ENCODE peak calls at places on chromosomes 3 and 15, in four cellular contexts. One of them, this sample, is unnamed.

GRCh38 chr3:182393830-182394367 is 399.4 kb upstream of the ATP11B start:
- DNase-seq in esophagus muscularis mucosa: no peak
- DNase-seq in uterus: no peak
- DNase-seq in HFFc6: no peak
- DNase-seq in this sample: no peak

GRCh38 chr3:107368999-107369398 is 8.2 kb upstream of the CCDC54 start:
- DNase-seq in esophagus muscularis mucosa: no peak
- DNase-seq in uterus: no peak
- DNase-seq in HFFc6: no peak
- DNase-seq in this sample: no peak

GRCh38 chr3:56980798-56981390 is 79.6 kb upstream of the SPATA12 start:
- DNase-seq in esophagus muscularis mucosa: no peak
- DNase-seq in uterus: peak
- DNase-seq in HFFc6: peak
- DNase-seq in this sample: peak

GRCh38 chr3:127008236-127008635 is 25.3 kb downstream of the PLXNA1 start:
- DNase-seq in esophagus muscularis mucosa: no peak
- DNase-seq in uterus: no peak
- DNase-seq in HFFc6: no peak
- DNase-seq in this sample: no peak

GRCh38 chr15:80478075-80478474 is 73.9 kb downstream of the ARNT2 start:
- DNase-seq in esophagus muscularis mucosa: no peak
- DNase-seq in uterus: no peak
- DNase-seq in HFFc6: no peak
- DNase-seq in this sample: no peak

GRCh38 chr15:79853492-79854328 is 43.1 kb downstream of the MTHFS start:
- DNase-seq in esophagus muscularis mucosa: no peak
- DNase-seq in uterus: peak
- DNase-seq in HFFc6: peak
- DNase-seq in this sample: peak

GRCh38 chr15:64035525-64035924 is 10.8 kb downstream of the DAPK2 start:
- DNase-seq in esophagus muscularis mucosa: no peak
- DNase-seq in uterus: no peak
- DNase-seq in HFFc6: no peak
- DNase-seq in this sample: no peak

GRCh38 chr3:174100744-174101143 is 703.2 kb downstream of the NLGN1 start:
- DNase-seq in esophagus muscularis mucosa: no peak
- DNase-seq in uterus: no peak
- DNase-seq in HFFc6: no peak
- DNase-seq in this sample: no peak

GRCh38 chr3:190017575-190018288 is 103.0 kb downstream of the P3H2 start:
- DNase-seq in esophagus muscularis mucosa: no peak
- DNase-seq in uterus: no peak
- DNase-seq in HFFc6: peak
- DNase-seq in this sample: no peak

GRCh38 chr3:54278960-54279359 is 156.6 kb downstream of the CACNA2D3 start:
- DNase-seq in esophagus muscularis mucosa: no peak
- DNase-seq in uterus: no peak
- DNase-seq in HFFc6: no peak
- DNase-seq in this sample: no peak

GRCh38 chr3:133856316-133856715 is 39.4 kb downstream of the RAB6B start:
- DNase-seq in esophagus muscularis mucosa: no peak
- DNase-seq in uterus: no peak
- DNase-seq in HFFc6: peak
- DNase-seq in this sample: no peak

GRCh38 chr15:75195766-75196241 is 5.9 kb upstream of the C15orf39 start:
- DNase-seq in esophagus muscularis mucosa: no peak
- DNase-seq in uterus: peak
- DNase-seq in HFFc6: no peak
- DNase-seq in this sample: no peak

GRCh38 chr15:62569460-62570404 is 404.6 kb upstream of the C2CD4B start:
- DNase-seq in esophagus muscularis mucosa: no peak
- DNase-seq in uterus: no peak
- DNase-seq in HFFc6: peak
- DNase-seq in this sample: no peak

GRCh38 chr3:172181936-172182708 is 142.7 kb downstream of the FNDC3B start:
- DNase-seq in esophagus muscularis mucosa: no peak
- DNase-seq in uterus: no peak
- DNase-seq in HFFc6: peak
- DNase-seq in this sample: peak

GRCh38 chr3:88031543-88032148 is 27.2 kb downstream of the CGGBP1 start:
- DNase-seq in esophagus muscularis mucosa: no peak
- DNase-seq in uterus: no peak
- DNase-seq in HFFc6: no peak
- DNase-seq in this sample: peak

DNA sequence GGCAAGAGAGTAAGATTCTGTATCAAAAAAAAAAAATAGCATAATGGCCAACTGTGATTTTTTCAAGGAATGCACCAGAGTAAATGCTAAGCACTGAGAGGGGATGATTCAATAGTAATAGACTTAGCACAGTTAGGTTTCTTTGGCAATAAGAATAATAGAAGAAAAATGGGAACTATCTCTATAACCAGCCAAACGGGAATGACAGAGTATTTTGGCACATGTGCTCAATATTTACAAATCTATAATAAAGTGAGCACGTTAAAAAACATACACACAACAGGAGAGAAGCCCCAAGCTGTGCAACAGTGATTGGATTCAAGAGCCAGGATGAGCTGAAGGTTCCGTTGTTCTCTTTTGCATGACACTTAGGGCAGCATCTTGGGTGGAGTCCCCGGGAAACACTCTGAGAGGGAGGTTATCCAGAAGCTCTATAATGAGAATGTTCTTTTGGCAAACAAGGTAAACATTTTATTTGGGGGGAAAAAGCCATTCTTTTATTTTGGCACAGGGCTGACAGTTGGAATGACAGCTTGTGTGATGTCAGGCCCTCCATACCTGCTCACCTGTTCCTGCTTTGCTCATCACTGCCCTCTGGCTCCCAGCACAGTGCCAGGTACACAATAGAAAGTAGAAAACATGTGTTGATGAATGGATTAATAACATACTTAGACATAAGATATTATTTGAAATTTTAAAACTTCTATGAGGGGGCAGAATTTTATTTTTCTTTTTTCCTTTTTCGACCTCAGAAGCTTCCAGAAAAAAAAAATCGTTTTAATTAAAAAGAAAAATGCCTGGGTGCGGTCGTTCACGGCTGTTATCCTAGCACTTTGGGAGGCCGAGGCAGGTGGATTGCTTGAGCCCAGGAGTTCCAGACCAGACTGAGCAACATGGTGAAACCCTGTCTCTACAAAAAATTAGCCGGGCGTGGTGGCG is 44.0 kb upstream of the MUC4 start:
- DNase-seq in esophagus muscularis mucosa: no peak
- DNase-seq in uterus: no peak
- DNase-seq in HFFc6: no peak
- DNase-seq in this sample: no peak
- TF ChIP-seq CTCF in esophagus muscularis mucosa: no peak
- TF ChIP-seq CTCF in uterus: no peak
- TF ChIP-seq CTCF in HFFc6: peak
- TF ChIP-seq CTCF in this sample: no peak

GRCh38 chr3:13206799-13207577 is 133.8 kb upstream of the IQSEC1 start:
- DNase-seq in esophagus muscularis mucosa: no peak
- DNase-seq in uterus: no peak
- DNase-seq in HFFc6: no peak
- DNase-seq in this sample: no peak
- TF ChIP-seq CTCF in esophagus muscularis mucosa: no peak
- TF ChIP-seq CTCF in uterus: no peak
- TF ChIP-seq CTCF in HFFc6: no peak
- TF ChIP-seq CTCF in this sample: no peak

GRCh38 chr15:56249080-56249479 is 5.4 kb upstream of the RFX7 start:
- DNase-seq in esophagus muscularis mucosa: no peak
- DNase-seq in uterus: no peak
- DNase-seq in HFFc6: peak
- DNase-seq in this sample: no peak
- TF ChIP-seq CTCF in esophagus muscularis mucosa: no peak
- TF ChIP-seq CTCF in uterus: no peak
- TF ChIP-seq CTCF in HFFc6: peak
- TF ChIP-seq CTCF in this sample: no peak

GRCh38 chr3:70803317-70803716 is 490.9 kb upstream of the MDFIC2 start:
- DNase-seq in esophagus muscularis mucosa: no peak
- DNase-seq in uterus: no peak
- DNase-seq in HFFc6: no peak
- DNase-seq in this sample: no peak

GRCh38 chr3:70808881-70809280 is 496.4 kb upstream of the MDFIC2 start:
- DNase-seq in esophagus muscularis mucosa: no peak
- DNase-seq in uterus: no peak
- DNase-seq in HFFc6: no peak
- DNase-seq in this sample: no peak

GRCh38 chr3:70803891-70804290 is 491.5 kb upstream of the MDFIC2 start:
- DNase-seq in esophagus muscularis mucosa: no peak
- DNase-seq in uterus: no peak
- DNase-seq in HFFc6: no peak
- DNase-seq in this sample: no peak

GRCh38 chr3:70806556-70806955 is 494.1 kb upstream of the MDFIC2 start:
- DNase-seq in esophagus muscularis mucosa: no peak
- DNase-seq in uterus: no peak
- DNase-seq in HFFc6: no peak
- DNase-seq in this sample: no peak

DNA sequence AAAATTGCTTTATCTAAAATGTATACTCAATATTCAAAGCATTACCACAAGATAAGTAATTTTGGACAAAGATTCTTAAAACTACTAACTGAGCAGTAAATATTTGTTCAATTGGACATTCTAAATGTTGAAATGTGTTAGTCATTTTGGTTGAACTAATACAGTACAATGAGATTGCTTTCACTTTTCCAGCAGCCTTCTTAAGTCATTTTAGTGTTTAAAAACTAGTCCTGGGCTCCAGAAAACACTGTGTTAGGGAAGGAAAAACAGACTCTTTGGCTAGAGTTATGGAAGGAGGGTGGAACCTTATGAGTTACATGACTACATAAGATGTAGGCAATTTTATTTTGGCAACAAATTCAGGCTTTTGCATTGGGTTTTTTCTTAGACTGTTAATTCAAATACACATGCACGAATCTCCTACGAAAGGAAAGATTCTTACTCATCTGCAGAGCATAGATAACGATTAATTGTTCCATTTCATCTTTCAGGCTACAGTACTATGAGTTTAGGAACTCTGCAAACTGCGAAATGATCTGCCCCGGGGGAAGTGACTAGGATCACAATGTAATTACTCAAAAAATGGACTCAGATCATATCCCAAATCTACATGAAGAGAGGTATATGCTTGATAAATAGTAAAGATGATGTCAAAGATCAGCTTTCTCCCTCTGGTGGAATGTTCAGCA is 492.8 kb upstream of the MDFIC2 start:
- DNase-seq in esophagus muscularis mucosa: no peak
- DNase-seq in uterus: no peak
- DNase-seq in HFFc6: peak
- DNase-seq in this sample: no peak
- TF ChIP-seq CTCF in esophagus muscularis mucosa: no peak
- TF ChIP-seq CTCF in uterus: no peak
- TF ChIP-seq CTCF in HFFc6: peak
- TF ChIP-seq CTCF in this sample: no peak

DNA sequence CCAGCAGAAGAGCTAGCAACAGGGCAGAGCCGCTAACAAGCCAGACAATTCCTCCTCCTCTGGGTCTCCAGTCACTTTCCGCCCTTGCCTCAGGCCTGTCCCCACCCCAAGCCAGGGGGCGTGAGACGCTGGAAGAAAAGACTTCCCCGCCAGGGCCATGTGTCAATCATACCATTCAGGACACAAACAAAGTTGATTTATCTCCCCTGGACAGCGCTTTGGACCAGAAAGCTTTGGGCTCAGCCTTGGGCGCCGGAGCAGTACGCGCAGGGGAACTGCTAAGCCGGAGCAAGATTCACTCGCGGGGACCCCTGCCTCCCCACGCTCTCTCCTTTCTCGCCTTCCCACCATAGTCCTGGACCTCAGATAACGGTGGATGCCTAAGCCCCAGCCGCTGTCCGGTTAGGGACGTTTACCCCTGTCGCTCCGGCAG is 479 bp downstream of the LRRC2 start:
- DNase-seq in esophagus muscularis mucosa: no peak
- DNase-seq in uterus: peak
- DNase-seq in HFFc6: no peak
- DNase-seq in this sample: no peak
- TF ChIP-seq CTCF in esophagus muscularis mucosa: no peak
- TF ChIP-seq CTCF in uterus: no peak
- TF ChIP-seq CTCF in HFFc6: no peak
- TF ChIP-seq CTCF in this sample: no peak

GRCh38 chr3:195892105-195892354 is 16.3 kb downstream of the TNK2 start:
- DNase-seq in esophagus muscularis mucosa: no peak
- DNase-seq in uterus: no peak
- DNase-seq in HFFc6: no peak
- DNase-seq in this sample: no peak

GRCh38 chr3:195888981-195889842 is 19.1 kb downstream of the TNK2 start:
- DNase-seq in esophagus muscularis mucosa: no peak
- DNase-seq in uterus: no peak
- DNase-seq in HFFc6: no peak
- DNase-seq in this sample: no peak

GRCh38 chr3:195888311-195888761 is 20.0 kb downstream of the TNK2 start:
- DNase-seq in esophagus muscularis mucosa: no peak
- DNase-seq in uterus: no peak
- DNase-seq in HFFc6: no peak
- DNase-seq in this sample: no peak

GRCh38 chr3:195891431-195892104 is 16.8 kb downstream of the TNK2 start:
- DNase-seq in esophagus muscularis mucosa: no peak
- DNase-seq in uterus: no peak
- DNase-seq in HFFc6: no peak
- DNase-seq in this sample: no peak

GRCh38 chr3:195889843-195890407 is 18.4 kb downstream of the TNK2 start:
- DNase-seq in esophagus muscularis mucosa: no peak
- DNase-seq in uterus: no peak
- DNase-seq in HFFc6: no peak
- DNase-seq in this sample: no peak
- TF ChIP-seq CTCF in esophagus muscularis mucosa: no peak
- TF ChIP-seq CTCF in uterus: no peak
- TF ChIP-seq CTCF in HFFc6: peak
- TF ChIP-seq CTCF in this sample: no peak

DNA sequence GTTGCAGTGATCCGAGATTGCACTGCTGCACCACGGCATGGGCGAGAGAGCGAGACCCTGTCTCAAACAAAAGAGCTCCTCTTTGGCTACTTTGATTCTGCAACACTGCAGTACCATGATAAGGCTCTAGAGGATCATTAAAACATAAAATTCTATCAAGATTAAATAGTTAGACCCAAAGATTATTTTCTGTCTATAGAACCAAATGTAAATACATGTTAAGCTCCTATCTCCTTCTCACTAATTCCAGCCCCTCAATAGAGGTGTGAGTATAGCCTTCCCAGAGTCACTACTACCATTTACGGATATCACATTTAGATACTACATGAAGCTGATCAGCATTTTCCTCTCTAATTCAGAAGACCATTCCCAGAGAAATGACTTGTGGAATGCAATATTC is 4.3 kb upstream of the MUC13 start:
- DNase-seq in esophagus muscularis mucosa: no peak
- DNase-seq in uterus: no peak
- DNase-seq in HFFc6: no peak
- DNase-seq in this sample: no peak
- TF ChIP-seq CTCF in esophagus muscularis mucosa: no peak
- TF ChIP-seq CTCF in uterus: no peak
- TF ChIP-seq CTCF in HFFc6: peak
- TF ChIP-seq CTCF in this sample: no peak